ENCODE peak calls at places on chromosomes 6 and 20, in six cellular contexts. One of them, this sample, is unnamed.

GRCh38 chr6:56752534-56752933 is 109.8 kb upstream of the DST start:
- DNase-seq in stimulated activated CD8-positive, alpha-beta memory T cell treated with anti-CD3 and anti-CD28 coated beads, Interleukin-7, amount 100 ng/mL, for 48 hours: no peak
- DNase-seq in ELF-1: no peak
- DNase-seq in thoracic aorta: no peak
- DNase-seq in T-cell: no peak
- DNase-seq in GDM1: no peak
- DNase-seq in this sample: no peak

GRCh38 chr6:26149240-26149639 is 62.0 kb downstream of the HFE start:
- DNase-seq in stimulated activated CD8-positive, alpha-beta memory T cell treated with anti-CD3 and anti-CD28 coated beads, Interleukin-7, amount 100 ng/mL, for 48 hours: no peak
- DNase-seq in ELF-1: no peak
- DNase-seq in thoracic aorta: no peak
- DNase-seq in T-cell: no peak
- DNase-seq in GDM1: no peak
- DNase-seq in this sample: no peak

GRCh38 chr6:137496392-137496767 is 2.2 kb upstream of the OLIG3 start:
- DNase-seq in stimulated activated CD8-positive, alpha-beta memory T cell treated with anti-CD3 and anti-CD28 coated beads, Interleukin-7, amount 100 ng/mL, for 48 hours: no peak
- DNase-seq in ELF-1: peak; percentile 52
- DNase-seq in thoracic aorta: no peak
- DNase-seq in T-cell: no peak
- DNase-seq in GDM1: no peak
- DNase-seq in this sample: no peak

GRCh38 chr6:56368484-56368883 is 121.1 kb upstream of the COL21A1 start:
- DNase-seq in stimulated activated CD8-positive, alpha-beta memory T cell treated with anti-CD3 and anti-CD28 coated beads, Interleukin-7, amount 100 ng/mL, for 48 hours: no peak
- DNase-seq in ELF-1: no peak
- DNase-seq in thoracic aorta: no peak
- DNase-seq in T-cell: no peak
- DNase-seq in GDM1: no peak
- DNase-seq in this sample: peak; percentile 59

GRCh38 chr20:36717657-36718056 is 28.2 kb downstream of the NDRG3 start:
- DNase-seq in stimulated activated CD8-positive, alpha-beta memory T cell treated with anti-CD3 and anti-CD28 coated beads, Interleukin-7, amount 100 ng/mL, for 48 hours: no peak
- DNase-seq in ELF-1: no peak
- DNase-seq in thoracic aorta: no peak
- DNase-seq in T-cell: no peak
- DNase-seq in GDM1: no peak
- DNase-seq in this sample: no peak

GRCh38 chr6:169960531-169960890 is 209.1 kb downstream of the ERMARD start:
- DNase-seq in stimulated activated CD8-positive, alpha-beta memory T cell treated with anti-CD3 and anti-CD28 coated beads, Interleukin-7, amount 100 ng/mL, for 48 hours: no peak
- DNase-seq in ELF-1: no peak
- DNase-seq in thoracic aorta: no peak
- DNase-seq in T-cell: no peak
- DNase-seq in GDM1: no peak
- DNase-seq in this sample: no peak

GRCh38 chr6:15401769-15402250 is 155.9 kb downstream of the JARID2 start:
- DNase-seq in stimulated activated CD8-positive, alpha-beta memory T cell treated with anti-CD3 and anti-CD28 coated beads, Interleukin-7, amount 100 ng/mL, for 48 hours: no peak
- DNase-seq in ELF-1: no peak
- DNase-seq in thoracic aorta: no peak
- DNase-seq in T-cell: no peak
- DNase-seq in GDM1: no peak
- DNase-seq in this sample: no peak

GRCh38 chr6:149357726-149358538 is 40.4 kb downstream of the TAB2 start:
- DNase-seq in stimulated activated CD8-positive, alpha-beta memory T cell treated with anti-CD3 and anti-CD28 coated beads, Interleukin-7, amount 100 ng/mL, for 48 hours: no peak
- DNase-seq in ELF-1: no peak
- DNase-seq in thoracic aorta: no peak
- DNase-seq in T-cell: no peak
- DNase-seq in GDM1: no peak
- DNase-seq in this sample: no peak

GRCh38 chr20:35013421-35014411 is 58.0 kb downstream of the MYH7B start:
- DNase-seq in stimulated activated CD8-positive, alpha-beta memory T cell treated with anti-CD3 and anti-CD28 coated beads, Interleukin-7, amount 100 ng/mL, for 48 hours: no peak
- DNase-seq in ELF-1: no peak
- DNase-seq in thoracic aorta: no peak
- DNase-seq in T-cell: no peak
- DNase-seq in GDM1: no peak
- DNase-seq in this sample: no peak

GRCh38 chr6:17385660-17386059 is 7.7 kb upstream of the CAP2 start:
- DNase-seq in stimulated activated CD8-positive, alpha-beta memory T cell treated with anti-CD3 and anti-CD28 coated beads, Interleukin-7, amount 100 ng/mL, for 48 hours: no peak
- DNase-seq in ELF-1: no peak
- DNase-seq in thoracic aorta: no peak
- DNase-seq in T-cell: no peak
- DNase-seq in GDM1: no peak
- DNase-seq in this sample: peak; percentile 61

GRCh38 chr6:74585779-74586178 is 620.1 kb downstream of the COL12A1 start:
- DNase-seq in stimulated activated CD8-positive, alpha-beta memory T cell treated with anti-CD3 and anti-CD28 coated beads, Interleukin-7, amount 100 ng/mL, for 48 hours: no peak
- DNase-seq in ELF-1: no peak
- DNase-seq in thoracic aorta: no peak
- DNase-seq in T-cell: no peak
- DNase-seq in GDM1: no peak
- DNase-seq in this sample: no peak

This sample was measured in astrocyte.